ENCODE peak calls at places on chromosomes 4 and X, in four cellular contexts. One of them, this sample, is unnamed.

GRCh38 chr4:184980261-184980660 is 38.0 kb upstream of the HELT start:
- DNase-seq in progenitor cell of endocrine pancreas: no peak
- DNase-seq in HFF-Myc: no peak
- DNase-seq in BJ: no peak
- DNase-seq in this sample: no peak

GRCh38 chr4:26862381-26862915 is 1.8 kb downstream of the STIM2 start:
- DNase-seq in HFF-Myc: no peak
- DNase-seq in progenitor cell of endocrine pancreas: no peak
- DNase-seq in BJ: no peak
- DNase-seq in this sample: no peak

GRCh38 chr4:137621056-137621455 is 88.8 kb upstream of the PCDH18 start:
- DNase-seq in progenitor cell of endocrine pancreas: no peak
- DNase-seq in BJ: no peak
- DNase-seq in HFF-Myc: no peak
- DNase-seq in this sample: no peak

GRCh38 chr4:64341711-64342110 is 67.5 kb downstream of the TECRL start:
- DNase-seq in BJ: no peak
- DNase-seq in HFF-Myc: no peak
- DNase-seq in progenitor cell of endocrine pancreas: no peak
- DNase-seq in this sample: no peak

GRCh38 chrX:39721570-39722279 is 376.0 kb downstream of the BCOR start:
- DNase-seq in HFF-Myc: no peak
- DNase-seq in BJ: no peak
- DNase-seq in progenitor cell of endocrine pancreas: no peak
- DNase-seq in this sample: no peak

GRCh38 chr4:156638332-156638731 is 333.3 kb downstream of the PDGFC start:
- DNase-seq in progenitor cell of endocrine pancreas: no peak
- DNase-seq in HFF-Myc: no peak
- DNase-seq in BJ: no peak
- DNase-seq in this sample: no peak

GRCh38 chrX:32116047-32116446 is 1044.2 kb upstream of the FTHL17 start:
- DNase-seq in BJ: no peak
- DNase-seq in progenitor cell of endocrine pancreas: no peak
- DNase-seq in HFF-Myc: no peak
- DNase-seq in this sample: no peak

GRCh38 chr4:76968937-76969336 is 19.4 kb downstream of the SEPTIN11 start:
- DNase-seq in HFF-Myc: no peak
- DNase-seq in progenitor cell of endocrine pancreas: no peak
- DNase-seq in BJ: no peak
- DNase-seq in this sample: no peak

GRCh38 chr4:117324851-117325491 is 239.6 kb upstream of the TRAM1L1 start:
- DNase-seq in progenitor cell of endocrine pancreas: no peak
- DNase-seq in BJ: peak
- DNase-seq in HFF-Myc: no peak
- DNase-seq in this sample: no peak

GRCh38 chr4:77073106-77073858 is 2.5 kb downstream of the CCNI start:
- DNase-seq in HFF-Myc: no peak
- DNase-seq in progenitor cell of endocrine pancreas: no peak
- DNase-seq in BJ: no peak
- DNase-seq in this sample: no peak

GRCh38 chrX:69093960-69094935 is 71.0 kb downstream of the PJA1 start:
- DNase-seq in BJ: no peak
- DNase-seq in HFF-Myc: no peak
- DNase-seq in progenitor cell of endocrine pancreas: no peak
- DNase-seq in this sample: peak

GRCh38 chr4:148196168-148196567 is 246.0 kb downstream of the NR3C2 start:
- DNase-seq in BJ: no peak
- DNase-seq in progenitor cell of endocrine pancreas: no peak
- DNase-seq in HFF-Myc: no peak
- DNase-seq in this sample: no peak

GRCh38 chr4:8306511-8307021 is 37.0 kb downstream of the HTRA3 start:
- DNase-seq in progenitor cell of endocrine pancreas: no peak
- DNase-seq in HFF-Myc: no peak
- DNase-seq in BJ: no peak
- DNase-seq in this sample: no peak

GRCh38 chr4:38621004-38621684 is 42.9 kb upstream of the KLF3 start:
- DNase-seq in BJ: peak
- DNase-seq in progenitor cell of endocrine pancreas: no peak
- DNase-seq in HFF-Myc: no peak
- DNase-seq in this sample: peak

GRCh38 chr4:30056016-30056415 is 664.2 kb upstream of the PCDH7 start:
- DNase-seq in progenitor cell of endocrine pancreas: no peak
- DNase-seq in HFF-Myc: no peak
- DNase-seq in BJ: no peak
- DNase-seq in this sample: no peak

GRCh38 chr4:173319696-173320095 is 14.5 kb downstream of the HMGB2 start:
- DNase-seq in HFF-Myc: no peak
- DNase-seq in BJ: no peak
- DNase-seq in progenitor cell of endocrine pancreas: no peak
- DNase-seq in this sample: no peak

GRCh38 chr4:78938868-78939666 is at the start of gene PAQR3:
- DNase-seq in BJ: no peak
- DNase-seq in HFF-Myc: no peak
- DNase-seq in progenitor cell of endocrine pancreas: peak
- DNase-seq in this sample: peak

GRCh38 chrX:74514384-74514783 is 93.1 kb downstream of the SLC16A2 start:
- DNase-seq in BJ: no peak
- DNase-seq in progenitor cell of endocrine pancreas: no peak
- DNase-seq in HFF-Myc: no peak
- DNase-seq in this sample: no peak

GRCh38 chrX:46375831-46376230 is 169.4 kb downstream of the ZNF674 start:
- DNase-seq in progenitor cell of endocrine pancreas: no peak
- DNase-seq in BJ: no peak
- DNase-seq in HFF-Myc: no peak
- DNase-seq in this sample: no peak

GRCh38 chr4:126004936-126005335 is 690.2 kb downstream of the FAT4 start:
- DNase-seq in BJ: peak
- DNase-seq in progenitor cell of endocrine pancreas: no peak
- DNase-seq in HFF-Myc: no peak
- DNase-seq in this sample: no peak

GRCh38 chr4:63361628-63362027 is 1047.6 kb downstream of the TECRL start:
- DNase-seq in BJ: no peak
- DNase-seq in HFF-Myc: no peak
- DNase-seq in progenitor cell of endocrine pancreas: no peak
- DNase-seq in this sample: no peak

GRCh38 chr4:13484749-13485345 is 707 bp upstream of the RAB28 start:
- DNase-seq in progenitor cell of endocrine pancreas: no peak
- DNase-seq in HFF-Myc: peak
- DNase-seq in BJ: no peak
- DNase-seq in this sample: no peak

GRCh38 chr4:144582975-144583374 is 63.0 kb upstream of the HHIP start:
- DNase-seq in BJ: no peak
- DNase-seq in HFF-Myc: no peak
- DNase-seq in progenitor cell of endocrine pancreas: no peak
- DNase-seq in this sample: no peak

GRCh38 chr4:159077702-159078495 is 25.0 kb upstream of the RAPGEF2 start:
- DNase-seq in progenitor cell of endocrine pancreas: no peak
- DNase-seq in HFF-Myc: no peak
- DNase-seq in BJ: no peak
- DNase-seq in this sample: no peak

GRCh38 chr4:94276204-94276603 is 66.4 kb downstream of the HPGDS start:
- DNase-seq in HFF-Myc: no peak
- DNase-seq in BJ: no peak
- DNase-seq in progenitor cell of endocrine pancreas: no peak
- DNase-seq in this sample: no peak

GRCh38 chr4:54189140-54189539 is 40.0 kb upstream of the PDGFRA start:
- DNase-seq in progenitor cell of endocrine pancreas: no peak
- DNase-seq in BJ: peak
- DNase-seq in HFF-Myc: no peak
- DNase-seq in this sample: peak

GRCh38 chr4:8370835-8371234 is 69.7 kb downstream of the ACOX3 start:
- DNase-seq in progenitor cell of endocrine pancreas: no peak
- DNase-seq in HFF-Myc: no peak
- DNase-seq in BJ: no peak
- DNase-seq in this sample: no peak

GRCh38 chr4:143346208-143346607 is 9.5 kb downstream of the GAB1 start:
- DNase-seq in progenitor cell of endocrine pancreas: no peak
- DNase-seq in HFF-Myc: no peak
- DNase-seq in BJ: no peak
- DNase-seq in this sample: no peak

GRCh38 chr4:148962539-148963290 is 520.5 kb upstream of the NR3C2 start:
- DNase-seq in HFF-Myc: no peak
- DNase-seq in progenitor cell of endocrine pancreas: no peak
- DNase-seq in BJ: no peak
- DNase-seq in this sample: no peak

GRCh38 chr4:47668810-47669408 is 169.0 kb downstream of the CORIN start:
- DNase-seq in BJ: no peak
- DNase-seq in progenitor cell of endocrine pancreas: no peak
- DNase-seq in HFF-Myc: peak
- DNase-seq in this sample: peak

GRCh38 chr4:169305651-169306050 is 34.9 kb upstream of the SH3RF1 start:
- DNase-seq in progenitor cell of endocrine pancreas: no peak
- DNase-seq in HFF-Myc: no peak
- DNase-seq in BJ: peak
- DNase-seq in this sample: no peak

GRCh38 chr4:15778191-15778741 is at the start of gene CD38:
- DNase-seq in BJ: no peak
- DNase-seq in progenitor cell of endocrine pancreas: no peak
- DNase-seq in HFF-Myc: no peak
- DNase-seq in this sample: no peak

GRCh38 chrX:118345045-118345400 is 883 bp upstream of the WDR44 start:
- DNase-seq in BJ: no peak
- DNase-seq in HFF-Myc: no peak
- DNase-seq in progenitor cell of endocrine pancreas: no peak
- DNase-seq in this sample: no peak

GRCh38 chrX:50107470-50107869 is 93.3 kb downstream of the AKAP4 start:
- DNase-seq in BJ: no peak
- DNase-seq in progenitor cell of endocrine pancreas: no peak
- DNase-seq in HFF-Myc: no peak
- DNase-seq in this sample: peak

GRCh38 chr4:119046263-119046662 is 89.4 kb upstream of the MYOZ2 start:
- DNase-seq in BJ: no peak
- DNase-seq in HFF-Myc: no peak
- DNase-seq in progenitor cell of endocrine pancreas: no peak
- DNase-seq in this sample: no peak

GRCh38 chr4:127549521-127549920 is 83.2 kb upstream of the INTU start:
- DNase-seq in HFF-Myc: no peak
- DNase-seq in BJ: no peak
- DNase-seq in progenitor cell of endocrine pancreas: no peak
- DNase-seq in this sample: no peak

GRCh38 chrX:34956915-34957314 is 14.3 kb downstream of the FAM47B start:
- DNase-seq in HFF-Myc: no peak
- DNase-seq in progenitor cell of endocrine pancreas: no peak
- DNase-seq in BJ: peak
- DNase-seq in this sample: peak

GRCh38 chr4:75432683-75433082 is 81.5 kb downstream of the RCHY1 start:
- DNase-seq in BJ: no peak
- DNase-seq in progenitor cell of endocrine pancreas: no peak
- DNase-seq in HFF-Myc: no peak
- DNase-seq in this sample: no peak

GRCh38 chrX:107716045-107716684 is 59.4 kb downstream of the TSC22D3 start:
- DNase-seq in HFF-Myc: no peak
- DNase-seq in progenitor cell of endocrine pancreas: peak
- DNase-seq in BJ: no peak
- DNase-seq in this sample: no peak

GRCh38 chrX:107713205-107714195 is 62.1 kb downstream of the TSC22D3 start:
- DNase-seq in progenitor cell of endocrine pancreas: no peak
- DNase-seq in BJ: no peak
- DNase-seq in HFF-Myc: no peak
- DNase-seq in this sample: no peak

GRCh38 chrX:107715331-107716044 is 60.1 kb downstream of the TSC22D3 start:
- DNase-seq in HFF-Myc: no peak
- DNase-seq in BJ: no peak
- DNase-seq in progenitor cell of endocrine pancreas: no peak
- DNase-seq in this sample: no peak

GRCh38 chrX:107712231-107713204 is 63.1 kb downstream of the TSC22D3 start:
- DNase-seq in HFF-Myc: no peak
- DNase-seq in progenitor cell of endocrine pancreas: no peak
- DNase-seq in BJ: no peak
- DNase-seq in this sample: no peak

DNA sequence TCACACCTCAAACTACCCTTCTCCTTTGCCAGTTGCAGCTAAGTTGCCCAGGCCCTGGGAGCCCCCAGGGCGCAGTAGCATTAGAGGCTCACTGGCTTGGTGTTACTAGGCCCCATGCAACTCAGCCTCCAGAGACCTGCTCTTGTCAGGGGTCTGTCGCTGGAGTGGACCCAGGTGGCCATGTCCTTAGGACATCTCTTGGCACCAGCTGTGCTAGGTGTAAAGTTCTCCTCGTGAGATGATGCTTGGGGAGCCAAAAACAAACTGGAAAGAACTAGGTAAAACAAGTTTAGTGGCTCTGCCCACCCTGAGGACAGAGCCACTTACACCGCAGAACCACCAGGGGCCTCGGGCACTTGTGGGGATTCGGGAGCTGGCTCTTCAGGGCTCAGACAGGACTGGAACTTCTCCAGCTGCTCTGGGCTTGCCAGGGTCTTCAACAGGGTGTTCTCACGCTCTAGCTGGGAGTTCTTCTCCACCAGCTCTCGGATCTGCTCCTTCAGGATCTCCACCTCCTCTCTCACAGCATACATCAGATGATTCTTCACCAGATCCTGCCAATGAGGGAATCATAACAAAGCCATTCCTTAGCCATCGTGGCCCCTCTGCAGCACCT is 61.3 kb downstream of the TSC22D3 start:
- DNase-seq in HFF-Myc: no peak
- DNase-seq in progenitor cell of endocrine pancreas: no peak
- DNase-seq in BJ: no peak
- DNase-seq in this sample: no peak
- TF ChIP-seq CTCF in HFF-Myc: no peak
- TF ChIP-seq CTCF in progenitor cell of endocrine pancreas: peak
- TF ChIP-seq CTCF in BJ: no peak
- TF ChIP-seq CTCF in this sample: no peak

GRCh38 chrX:71650333-71650969 is 16.9 kb upstream of the LOC101059915 start:
- DNase-seq in progenitor cell of endocrine pancreas: no peak
- DNase-seq in HFF-Myc: no peak
- DNase-seq in BJ: no peak
- DNase-seq in this sample: no peak
- TF ChIP-seq CTCF in progenitor cell of endocrine pancreas: peak
- TF ChIP-seq CTCF in HFF-Myc: no peak
- TF ChIP-seq CTCF in BJ: no peak
- TF ChIP-seq CTCF in this sample: no peak

DNA sequence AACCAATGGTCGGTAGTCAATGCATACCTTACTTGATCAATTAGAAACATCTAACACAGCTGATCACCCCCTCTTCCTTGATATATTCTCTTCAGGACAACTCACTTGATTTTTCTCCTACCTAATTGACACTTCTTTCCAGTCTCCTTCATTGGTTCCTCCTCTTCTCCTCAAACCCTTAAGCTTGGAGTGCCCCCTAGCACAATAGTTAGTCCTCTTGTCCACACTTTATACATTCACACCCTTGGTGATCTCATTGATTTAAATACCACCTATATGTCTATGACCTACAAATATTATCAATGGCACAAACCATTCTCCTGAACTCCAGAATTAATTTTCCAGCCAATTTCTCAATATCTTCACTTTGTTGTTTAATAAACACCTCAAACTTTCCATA is 724.0 kb downstream of the ADGRL3 start:
- DNase-seq in BJ: no peak
- DNase-seq in progenitor cell of endocrine pancreas: no peak
- DNase-seq in HFF-Myc: no peak
- DNase-seq in this sample: no peak
- TF ChIP-seq CTCF in BJ: no peak
- TF ChIP-seq CTCF in progenitor cell of endocrine pancreas: no peak
- TF ChIP-seq CTCF in HFF-Myc: no peak
- TF ChIP-seq CTCF in this sample: no peak

GRCh38 chr4:82275431-82276423 is 98.1 kb downstream of the HNRNPD start:
- DNase-seq in HFF-Myc: no peak
- DNase-seq in progenitor cell of endocrine pancreas: no peak
- DNase-seq in BJ: no peak
- DNase-seq in this sample: no peak
- TF ChIP-seq CTCF in HFF-Myc: no peak
- TF ChIP-seq CTCF in progenitor cell of endocrine pancreas: no peak
- TF ChIP-seq CTCF in BJ: no peak
- TF ChIP-seq CTCF in this sample: no peak

This sample was measured in AG09309.